ENCODE peak calls at places on chromosomes 4 and X, in five cellular contexts. One of them, this sample, is unnamed.

GRCh38 chrX:42386681-42387080 is 391.3 kb downstream of the PPP1R2C start:
- DNase-seq in psoas muscle: no peak
- DNase-seq in GM12865: no peak
- DNase-seq in endodermal cell: no peak
- DNase-seq in transverse colon: no peak
- DNase-seq in this sample: no peak

GRCh38 chr4:58113083-58113482 is 1002.9 kb upstream of the IGFBP7 start:
- DNase-seq in endodermal cell: no peak
- DNase-seq in psoas muscle: no peak
- DNase-seq in GM12865: no peak
- DNase-seq in transverse colon: no peak
- DNase-seq in this sample: no peak

GRCh38 chr4:123866796-123867195 is 470.2 kb downstream of the SPRY1 start:
- DNase-seq in GM12865: no peak
- DNase-seq in psoas muscle: no peak
- DNase-seq in endodermal cell: no peak
- DNase-seq in transverse colon: no peak
- DNase-seq in this sample: no peak

GRCh38 chr4:106032851-106033286 is 137.6 kb downstream of the NPNT start:
- DNase-seq in psoas muscle: no peak
- DNase-seq in transverse colon: no peak
- DNase-seq in endodermal cell: no peak
- DNase-seq in GM12865: no peak
- DNase-seq in this sample: no peak

GRCh38 chrX:13013353-13014110 is 30.9 kb downstream of the FAM9C start:
- DNase-seq in transverse colon: peak; percentile 51
- DNase-seq in GM12865: peak; percentile 78
- DNase-seq in psoas muscle: no peak
- DNase-seq in endodermal cell: no peak
- DNase-seq in this sample: no peak

GRCh38 chr4:149605601-149606378 is 209.9 kb downstream of the IQCM start:
- DNase-seq in transverse colon: no peak
- DNase-seq in GM12865: no peak
- DNase-seq in psoas muscle: no peak
- DNase-seq in endodermal cell: peak; percentile 49
- DNase-seq in this sample: no peak

GRCh38 chr4:5237086-5237485 is 185.8 kb downstream of the STK32B start:
- DNase-seq in endodermal cell: no peak
- DNase-seq in GM12865: no peak
- DNase-seq in transverse colon: no peak
- DNase-seq in psoas muscle: no peak
- DNase-seq in this sample: no peak

GRCh38 chrX:131397891-131398290 is 108.8 kb upstream of the IGSF1 start:
- DNase-seq in endodermal cell: no peak
- DNase-seq in GM12865: no peak
- DNase-seq in transverse colon: no peak
- DNase-seq in psoas muscle: no peak
- DNase-seq in this sample: no peak

GRCh38 chrX:45515262-45516215 is 314.9 kb upstream of the DIPK2B start:
- DNase-seq in transverse colon: peak; percentile 43
- DNase-seq in psoas muscle: peak; percentile 81
- DNase-seq in endodermal cell: peak; percentile 58
- DNase-seq in GM12865: peak; percentile 22
- DNase-seq in this sample: no peak

GRCh38 chr4:184117662-184118199 is 99.9 kb downstream of the ENPP6 start:
- DNase-seq in GM12865: no peak
- DNase-seq in endodermal cell: no peak
- DNase-seq in transverse colon: no peak
- DNase-seq in psoas muscle: no peak
- DNase-seq in this sample: no peak

GRCh38 chr4:8594097-8595038 is 1.8 kb downstream of the CPZ start:
- DNase-seq in psoas muscle: no peak
- DNase-seq in endodermal cell: peak; percentile 89
- DNase-seq in transverse colon: peak; percentile 47
- DNase-seq in GM12865: peak; percentile 68
- DNase-seq in this sample: no peak

GRCh38 chr4:189088783-189089182 is 851.9 kb upstream of the FRG1 start:
- DNase-seq in endodermal cell: no peak
- DNase-seq in psoas muscle: no peak
- DNase-seq in transverse colon: no peak
- DNase-seq in GM12865: no peak
- DNase-seq in this sample: no peak

GRCh38 chrX:2500091-2500680 is 590 bp downstream of the DHRSX start:
- DNase-seq in transverse colon: peak; percentile 36
- DNase-seq in endodermal cell: peak; percentile 81
- DNase-seq in psoas muscle: peak; percentile 56
- DNase-seq in GM12865: peak; percentile 25
- DNase-seq in this sample: peak; percentile 34

GRCh38 chr4:61152433-61152832 is 47.7 kb upstream of the ADGRL3 start:
- DNase-seq in endodermal cell: no peak
- DNase-seq in psoas muscle: no peak
- DNase-seq in GM12865: no peak
- DNase-seq in transverse colon: no peak
- DNase-seq in this sample: no peak

GRCh38 chrX:102654696-102655095 is 3.4 kb downstream of the GPRASP1 start:
- DNase-seq in transverse colon: no peak
- DNase-seq in endodermal cell: no peak
- DNase-seq in GM12865: no peak
- DNase-seq in psoas muscle: no peak
- DNase-seq in this sample: peak; percentile 29

GRCh38 chrX:139290310-139290709 is 240.2 kb upstream of the F9 start:
- DNase-seq in transverse colon: no peak
- DNase-seq in GM12865: peak; percentile 5
- DNase-seq in psoas muscle: no peak
- DNase-seq in endodermal cell: no peak
- DNase-seq in this sample: no peak

GRCh38 chr4:26958925-26959653 is 98.4 kb downstream of the STIM2 start:
- DNase-seq in transverse colon: no peak
- DNase-seq in GM12865: no peak
- DNase-seq in endodermal cell: no peak
- DNase-seq in psoas muscle: no peak
- DNase-seq in this sample: no peak

GRCh38 chr4:83852085-83852451 is 316.2 kb downstream of the GPAT3 start:
- DNase-seq in psoas muscle: no peak
- DNase-seq in endodermal cell: no peak
- DNase-seq in transverse colon: no peak
- DNase-seq in GM12865: no peak
- DNase-seq in this sample: no peak

GRCh38 chr4:7034262-7035081 is 8.7 kb upstream of the TADA2B start:
- DNase-seq in GM12865: no peak
- DNase-seq in psoas muscle: peak; percentile 44
- DNase-seq in endodermal cell: no peak
- DNase-seq in transverse colon: no peak
- DNase-seq in this sample: no peak

GRCh38 chr4:111326450-111326849 is 703.6 kb upstream of the PITX2 start:
- DNase-seq in transverse colon: no peak
- DNase-seq in endodermal cell: no peak
- DNase-seq in GM12865: no peak
- DNase-seq in psoas muscle: no peak
- DNase-seq in this sample: no peak

GRCh38 chr4:8516061-8516573 is 64.1 kb upstream of the GPR78 start:
- DNase-seq in GM12865: no peak
- DNase-seq in transverse colon: no peak
- DNase-seq in endodermal cell: no peak
- DNase-seq in psoas muscle: no peak
- DNase-seq in this sample: no peak

GRCh38 chr4:113141901-113142346 is 92.5 kb downstream of the ANK2 start:
- DNase-seq in GM12865: peak; percentile 24
- DNase-seq in endodermal cell: no peak
- DNase-seq in psoas muscle: no peak
- DNase-seq in transverse colon: no peak
- DNase-seq in this sample: no peak

GRCh38 chr4:180028682-180029081 is 2214.5 kb upstream of the TENM3 start:
- DNase-seq in transverse colon: peak; percentile 23
- DNase-seq in psoas muscle: peak; percentile 41
- DNase-seq in endodermal cell: peak; percentile 89
- DNase-seq in GM12865: peak; percentile 75
- DNase-seq in this sample: peak; percentile 12

GRCh38 chrX:4825550-4825949 is 1112.1 kb upstream of the PRKX start:
- DNase-seq in psoas muscle: no peak
- DNase-seq in transverse colon: no peak
- DNase-seq in endodermal cell: no peak
- DNase-seq in GM12865: no peak
- DNase-seq in this sample: no peak

GRCh38 chr4:118676128-118676527 is 9.1 kb upstream of the METTL14 start:
- DNase-seq in endodermal cell: no peak
- DNase-seq in psoas muscle: no peak
- DNase-seq in transverse colon: no peak
- DNase-seq in GM12865: no peak
- DNase-seq in this sample: no peak

GRCh38 chr4:54547299-54548097 is 110.3 kb upstream of the KIT start:
- DNase-seq in transverse colon: peak; percentile 38
- DNase-seq in GM12865: peak; percentile 59
- DNase-seq in psoas muscle: no peak
- DNase-seq in endodermal cell: no peak
- DNase-seq in this sample: no peak

GRCh38 chrX:53362439-53362838 is 60.0 kb downstream of the SMC1A start:
- DNase-seq in GM12865: no peak
- DNase-seq in psoas muscle: no peak
- DNase-seq in transverse colon: no peak
- DNase-seq in endodermal cell: no peak
- DNase-seq in this sample: no peak

GRCh38 chr4:48986654-48987164 is 634 bp downstream of the CWH43 start:
- DNase-seq in transverse colon: peak; percentile 37
- DNase-seq in GM12865: no peak
- DNase-seq in psoas muscle: no peak
- DNase-seq in endodermal cell: no peak
- DNase-seq in this sample: no peak
- H3K4me3 ChIP-seq in transverse colon: no peak overlapping the region
- H3K4me3 ChIP-seq in GM12865: no peak overlapping the region
- H3K4me3 ChIP-seq in psoas muscle: no peak overlapping the region
- H3K4me3 ChIP-seq in endodermal cell: no peak overlapping the region
- H3K4me3 ChIP-seq in this sample: peak overlapping the region; percentile 50

DNA sequence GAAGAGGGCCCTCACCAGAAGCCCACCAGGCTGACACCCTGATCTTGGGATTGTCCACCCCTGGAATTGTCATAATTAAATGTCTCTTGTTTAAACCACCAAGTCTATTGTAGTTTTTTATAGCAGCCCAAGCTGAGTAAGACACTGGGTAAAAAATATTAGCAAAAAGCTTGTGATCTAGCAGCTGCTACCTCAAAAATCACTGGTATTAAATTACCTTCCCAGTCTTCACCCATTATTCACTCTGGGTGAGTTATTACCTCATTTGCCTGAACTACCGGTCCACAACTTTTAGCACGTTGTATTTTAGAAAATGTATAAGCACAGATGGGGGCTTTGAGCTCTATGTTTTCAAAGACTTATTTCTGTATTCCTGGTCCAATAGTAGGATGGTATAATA is 12.0 kb upstream of the TRIM61 start:
- DNase-seq in GM12865: no peak
- DNase-seq in psoas muscle: no peak
- DNase-seq in transverse colon: no peak
- DNase-seq in endodermal cell: no peak
- DNase-seq in this sample: no peak
- H3K4me3 ChIP-seq in GM12865: no peak overlapping the region
- H3K4me3 ChIP-seq in psoas muscle: no peak overlapping the region
- H3K4me3 ChIP-seq in transverse colon: no peak overlapping the region
- H3K4me3 ChIP-seq in endodermal cell: no peak overlapping the region
- H3K4me3 ChIP-seq in this sample: no peak overlapping the region

DNA sequence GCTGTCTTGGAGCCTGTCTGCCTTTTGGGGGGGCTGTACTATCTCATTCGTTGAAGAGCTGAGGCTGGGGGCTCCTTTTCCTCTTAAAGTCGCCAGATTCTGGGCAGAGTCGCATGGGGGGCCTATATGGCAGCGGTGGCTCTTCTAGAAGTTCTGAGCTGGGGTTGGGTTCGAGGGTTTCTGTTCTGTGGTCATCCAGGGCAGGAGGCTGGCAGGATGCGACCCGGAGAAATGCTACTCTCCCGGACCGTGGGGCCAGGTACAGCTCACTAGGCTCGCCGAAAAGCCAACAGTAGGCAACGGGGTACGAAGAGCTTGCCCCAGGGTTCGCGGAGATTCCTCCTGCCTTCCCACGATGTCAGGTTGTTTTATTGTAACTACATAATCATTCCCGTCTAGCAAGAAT is 1.9 kb upstream of the CITED1 start:
- DNase-seq in psoas muscle: no peak
- DNase-seq in transverse colon: no peak
- DNase-seq in endodermal cell: no peak
- DNase-seq in GM12865: no peak
- DNase-seq in this sample: no peak
- H3K4me3 ChIP-seq in psoas muscle: peak overlapping the region; percentile 71
- H3K4me3 ChIP-seq in transverse colon: no peak overlapping the region
- H3K4me3 ChIP-seq in endodermal cell: no peak overlapping the region
- H3K4me3 ChIP-seq in GM12865: no peak overlapping the region
- H3K4me3 ChIP-seq in this sample: peak overlapping the region; percentile 70

DNA sequence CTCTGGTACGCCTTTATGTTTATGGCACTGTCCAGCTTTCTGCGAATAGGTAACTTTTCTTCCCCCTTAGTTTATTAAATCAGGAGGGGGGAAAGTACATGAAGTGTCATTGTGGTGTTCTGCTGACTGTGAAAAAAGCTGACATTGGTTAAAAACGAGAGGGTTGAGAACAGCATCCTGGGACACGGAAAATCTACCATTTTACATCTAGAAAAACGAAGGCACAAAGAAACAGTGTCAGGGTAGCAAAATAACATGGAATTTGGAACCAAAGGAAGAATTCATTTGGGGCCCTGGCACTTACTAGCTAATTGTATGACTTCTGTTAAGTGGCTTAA is 1.2 kb upstream of the AMOT start:
- DNase-seq in psoas muscle: no peak
- DNase-seq in endodermal cell: no peak
- DNase-seq in GM12865: no peak
- DNase-seq in transverse colon: no peak
- DNase-seq in this sample: no peak
- H3K4me3 ChIP-seq in psoas muscle: peak overlapping the region; percentile 71
- H3K4me3 ChIP-seq in endodermal cell: no peak overlapping the region
- H3K4me3 ChIP-seq in GM12865: no peak overlapping the region
- H3K4me3 ChIP-seq in transverse colon: no peak overlapping the region
- H3K4me3 ChIP-seq in this sample: peak overlapping the region; percentile 80

GRCh38 chr4:10977534-10977933 is 293.0 kb upstream of the CLNK start:
- DNase-seq in psoas muscle: no peak
- DNase-seq in endodermal cell: no peak
- DNase-seq in GM12865: peak; percentile 34
- DNase-seq in transverse colon: no peak
- DNase-seq in this sample: no peak
- H3K4me3 ChIP-seq in psoas muscle: no peak overlapping the region
- H3K4me3 ChIP-seq in endodermal cell: no peak overlapping the region
- H3K4me3 ChIP-seq in GM12865: no peak overlapping the region
- H3K4me3 ChIP-seq in transverse colon: no peak overlapping the region
- H3K4me3 ChIP-seq in this sample: no peak overlapping the region